ENCODE peak calls at places on chromosomes 7 and 10, in four cellular contexts. One of them, this sample, is unnamed. For H3K36me3, the result is how much of the 10 kb centered on the place peaks cover.

GRCh38 chr7:157645539-157645938 is 308.7 kb downstream of the DNAJB6 start:
- DNase-seq in heart left ventricle: no peak
- DNase-seq in ovary: no peak
- DNase-seq in endodermal cell: no peak
- DNase-seq in this sample: no peak

GRCh38 chr10:131689954-131690669 is 210.7 kb upstream of the PPP2R2D start:
- DNase-seq in heart left ventricle: no peak
- DNase-seq in ovary: no peak
- DNase-seq in endodermal cell: no peak
- DNase-seq in this sample: no peak

GRCh38 chr7:84492565-84493034 is 298.0 kb upstream of the SEMA3A start:
- DNase-seq in heart left ventricle: no peak
- DNase-seq in ovary: no peak
- DNase-seq in endodermal cell: no peak
- DNase-seq in this sample: no peak

GRCh38 chr7:36475371-36475770 is 85.7 kb downstream of the ANLN start:
- DNase-seq in heart left ventricle: no peak
- DNase-seq in ovary: no peak
- DNase-seq in endodermal cell: no peak
- DNase-seq in this sample: no peak

GRCh38 chr7:45072131-45073030 is 16.4 kb downstream of the NACAD start:
- DNase-seq in heart left ventricle: no peak
- DNase-seq in ovary: no peak
- DNase-seq in endodermal cell: no peak
- DNase-seq in this sample: peak

GRCh38 chr10:12769326-12770044 is 232.0 kb downstream of the CCDC3 start:
- DNase-seq in heart left ventricle: no peak
- DNase-seq in ovary: peak
- DNase-seq in endodermal cell: no peak
- DNase-seq in this sample: no peak

GRCh38 chr7:95546647-95547046 is 49.7 kb downstream of the PDK4 start:
- DNase-seq in heart left ventricle: no peak
- DNase-seq in ovary: no peak
- DNase-seq in endodermal cell: no peak
- DNase-seq in this sample: no peak

GRCh38 chr7:149869867-149870266 is 3.9 kb upstream of the ATP6V0E2 start:
- DNase-seq in heart left ventricle: peak
- DNase-seq in ovary: no peak
- DNase-seq in endodermal cell: peak
- DNase-seq in this sample: no peak

GRCh38 chr7:131029002-131029401 is 295.0 kb upstream of the KLF14 start:
- DNase-seq in heart left ventricle: no peak
- DNase-seq in ovary: no peak
- DNase-seq in endodermal cell: peak
- DNase-seq in this sample: no peak

GRCh38 chr7:131034166-131034881 is 293.4 kb upstream of the MKLN1 start:
- DNase-seq in heart left ventricle: no peak
- DNase-seq in ovary: no peak
- DNase-seq in endodermal cell: peak
- DNase-seq in this sample: no peak

GRCh38 chr7:131028293-131028692 is 294.3 kb upstream of the KLF14 start:
- DNase-seq in heart left ventricle: no peak
- DNase-seq in ovary: no peak
- DNase-seq in endodermal cell: peak
- DNase-seq in this sample: no peak

GRCh38 chr7:131035088-131035770 is 292.4 kb upstream of the MKLN1 start:
- DNase-seq in heart left ventricle: no peak
- DNase-seq in ovary: no peak
- DNase-seq in endodermal cell: peak
- DNase-seq in this sample: no peak

DNA sequence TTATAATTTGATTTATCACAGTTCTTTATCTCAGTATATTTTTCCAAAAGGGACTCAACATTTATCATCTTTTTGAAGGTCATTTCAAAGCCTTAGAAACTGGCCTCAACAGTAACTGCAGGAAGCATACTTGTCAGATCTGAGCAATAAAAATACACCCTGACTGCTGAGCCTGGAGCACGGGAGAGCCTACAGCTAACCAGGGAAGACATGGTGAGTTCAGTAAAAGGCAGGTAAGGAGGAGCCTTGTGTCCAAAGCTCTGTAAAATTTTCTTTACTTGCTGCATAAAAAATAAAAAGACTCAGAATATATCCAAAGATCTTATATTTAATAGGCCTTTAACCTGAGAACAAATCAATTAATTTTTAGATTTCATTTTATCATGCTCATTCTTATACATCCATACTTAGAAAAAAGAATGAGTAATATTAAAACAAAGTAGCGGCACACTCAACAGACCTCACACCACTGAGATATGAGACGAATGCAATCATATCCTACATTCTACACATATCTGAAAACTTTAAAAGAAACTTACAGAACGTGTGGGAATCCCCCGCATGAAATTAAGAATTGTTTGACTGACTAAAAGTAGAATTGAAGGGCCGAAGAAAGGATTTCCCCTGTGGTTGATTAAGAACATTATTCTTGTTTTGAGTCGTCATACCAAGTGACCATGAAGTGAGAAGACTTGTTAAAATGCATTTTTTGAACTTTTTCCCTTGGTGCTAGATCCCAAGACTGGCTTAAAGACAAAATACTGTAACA is 296.4 kb upstream of the MKLN1 start:
- DNase-seq in heart left ventricle: no peak
- DNase-seq in ovary: no peak
- DNase-seq in endodermal cell: no peak
- DNase-seq in this sample: no peak
- H3K4me3 ChIP-seq in heart left ventricle: no peak
- H3K4me3 ChIP-seq in ovary: no peak
- H3K4me3 ChIP-seq in endodermal cell: no peak
- H3K4me3 ChIP-seq in this sample: no peak

DNA sequence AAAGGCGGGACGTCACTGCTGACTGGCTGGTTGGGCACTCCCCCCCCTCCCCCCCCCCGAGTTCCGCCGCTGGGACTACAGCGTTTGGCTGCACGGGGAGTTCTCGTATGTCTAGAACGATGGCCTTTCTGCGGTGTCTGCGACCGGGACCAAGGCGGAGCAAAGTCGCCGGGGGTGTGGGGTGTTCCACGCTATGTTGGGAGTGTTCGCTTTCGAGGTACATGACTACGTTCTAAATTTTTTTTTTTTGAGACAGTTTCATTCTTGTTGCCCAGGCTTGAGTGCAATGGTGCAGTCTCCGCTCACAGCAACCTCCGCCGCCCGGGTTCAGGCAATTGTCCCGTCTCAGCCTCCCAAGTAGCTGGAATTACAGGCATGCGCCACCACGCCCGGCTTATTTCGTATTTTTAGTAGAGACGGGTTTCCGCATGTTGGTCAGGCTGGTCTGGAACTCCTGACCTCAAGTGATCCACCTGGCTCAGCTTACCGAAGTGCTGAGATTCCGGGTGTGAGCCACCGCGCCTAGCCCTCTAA is 573 bp upstream of the IDI1 start:
- DNase-seq in heart left ventricle: no peak
- DNase-seq in ovary: no peak
- DNase-seq in endodermal cell: no peak
- DNase-seq in this sample: no peak
- H3K36me3 ChIP-seq in heart left ventricle: under half
- H3K36me3 ChIP-seq in ovary: under half
- H3K36me3 ChIP-seq in endodermal cell: half or more
- H3K36me3 ChIP-seq in this sample: under half

DNA sequence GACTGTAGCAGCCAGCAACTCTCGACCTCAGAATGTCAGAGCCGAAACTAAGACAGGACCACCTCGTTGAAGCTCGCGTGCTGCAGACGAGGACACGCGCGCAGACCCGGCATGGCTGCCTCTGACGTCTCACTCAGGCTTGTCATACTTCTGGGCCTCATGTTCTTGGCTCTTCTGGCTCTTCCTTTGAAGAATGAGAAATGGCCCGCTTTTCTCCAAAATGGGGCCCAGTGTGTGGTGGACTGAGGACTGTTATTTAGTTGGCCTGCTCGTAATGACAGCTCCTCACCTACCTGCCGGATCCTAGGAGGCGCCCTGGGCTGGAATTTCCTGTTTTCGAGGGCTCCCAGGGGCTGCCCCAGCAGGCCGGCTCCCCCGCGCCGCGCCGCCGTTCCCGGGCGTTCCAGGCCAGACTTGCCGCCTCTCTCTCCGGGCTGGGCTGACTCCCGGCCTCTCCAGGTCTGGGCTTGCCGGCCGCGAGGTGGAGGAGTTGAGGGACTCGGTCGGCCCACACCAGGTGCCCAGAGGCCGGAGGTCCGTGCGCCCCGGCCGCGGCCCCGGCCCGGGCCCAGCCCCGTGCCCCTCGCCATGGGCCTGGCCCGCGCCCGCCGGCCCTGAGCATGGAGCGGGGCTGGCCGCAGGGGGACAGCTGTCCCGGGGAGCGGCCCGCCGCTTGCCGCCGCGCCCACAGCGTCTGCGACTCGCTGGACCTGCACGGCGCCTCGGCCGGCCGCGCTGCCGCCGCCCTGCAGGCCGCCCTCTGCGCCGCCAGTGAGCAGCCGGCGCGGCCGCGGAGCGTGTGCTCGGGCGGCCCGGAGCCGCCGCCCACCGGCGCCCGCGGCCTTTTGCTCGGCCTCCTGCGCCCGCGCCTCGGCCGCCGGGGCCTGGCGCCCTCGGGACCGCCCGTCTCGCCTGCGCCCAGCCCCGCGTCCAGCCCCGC is 28.1 kb downstream of the AGAP3 start:
- DNase-seq in heart left ventricle: no peak
- DNase-seq in ovary: no peak
- DNase-seq in endodermal cell: peak
- DNase-seq in this sample: peak
- H3K4me3 ChIP-seq in heart left ventricle: peak
- H3K4me3 ChIP-seq in ovary: no peak
- H3K4me3 ChIP-seq in endodermal cell: peak
- H3K4me3 ChIP-seq in this sample: peak

GRCh38 chr7:100685049-100685605 is 8.9 kb downstream of the GIGYF1 start:
- DNase-seq in heart left ventricle: no peak
- DNase-seq in ovary: no peak
- DNase-seq in endodermal cell: no peak
- DNase-seq in this sample: peak
- H3K36me3 ChIP-seq in heart left ventricle: half or more
- H3K36me3 ChIP-seq in ovary: under half
- H3K36me3 ChIP-seq in endodermal cell: half or more
- H3K36me3 ChIP-seq in this sample: under half

DNA sequence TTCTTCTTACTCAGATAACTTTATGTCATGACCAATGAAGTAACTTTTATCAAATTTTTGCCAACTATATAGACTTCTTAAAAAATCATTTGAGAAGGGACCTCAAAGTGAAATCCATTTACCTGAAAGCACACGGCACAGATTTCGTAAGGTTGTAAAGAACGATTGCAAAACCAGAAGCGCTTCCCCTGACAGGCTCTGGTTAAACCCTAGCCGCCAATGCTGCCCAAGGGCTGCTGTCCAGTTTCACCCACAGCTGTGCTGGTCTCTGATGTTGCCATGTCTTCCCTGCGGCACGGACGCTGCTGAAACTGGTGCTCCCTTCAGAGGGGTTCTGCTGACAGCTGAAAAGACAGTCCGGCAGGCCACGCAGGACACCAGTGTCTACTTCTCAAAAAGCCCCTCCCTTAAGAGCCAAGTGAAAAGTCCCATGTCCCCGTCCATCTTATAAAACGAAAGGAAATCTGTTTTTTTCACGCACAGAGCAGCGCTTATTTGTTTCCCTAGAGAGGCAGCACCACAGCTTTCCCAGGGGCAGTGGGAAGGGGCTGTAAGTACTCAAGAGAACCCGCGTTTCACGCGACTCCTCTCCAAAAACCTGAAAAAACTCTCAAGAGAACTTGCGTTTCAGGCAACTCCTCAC is 32.5 kb downstream of the GNA12 start:
- DNase-seq in heart left ventricle: no peak
- DNase-seq in ovary: peak
- DNase-seq in endodermal cell: peak
- DNase-seq in this sample: no peak
- H3K4me3 ChIP-seq in heart left ventricle: peak
- H3K4me3 ChIP-seq in ovary: peak
- H3K4me3 ChIP-seq in endodermal cell: no peak
- H3K4me3 ChIP-seq in this sample: no peak

GRCh38 chr7:70726951-70727378 is 405.0 kb upstream of the GALNT17 start:
- DNase-seq in heart left ventricle: no peak
- DNase-seq in ovary: no peak
- DNase-seq in endodermal cell: no peak
- DNase-seq in this sample: no peak

GRCh38 chr7:70727861-70728260 is 404.1 kb upstream of the GALNT17 start:
- DNase-seq in heart left ventricle: no peak
- DNase-seq in ovary: no peak
- DNase-seq in endodermal cell: no peak
- DNase-seq in this sample: no peak

GRCh38 chr7:70733115-70733514 is 398.8 kb upstream of the GALNT17 start:
- DNase-seq in heart left ventricle: no peak
- DNase-seq in ovary: no peak
- DNase-seq in endodermal cell: no peak
- DNase-seq in this sample: no peak

GRCh38 chr7:70728873-70729552 is 402.9 kb upstream of the GALNT17 start:
- DNase-seq in heart left ventricle: no peak
- DNase-seq in ovary: no peak
- DNase-seq in endodermal cell: peak
- DNase-seq in this sample: peak

DNA sequence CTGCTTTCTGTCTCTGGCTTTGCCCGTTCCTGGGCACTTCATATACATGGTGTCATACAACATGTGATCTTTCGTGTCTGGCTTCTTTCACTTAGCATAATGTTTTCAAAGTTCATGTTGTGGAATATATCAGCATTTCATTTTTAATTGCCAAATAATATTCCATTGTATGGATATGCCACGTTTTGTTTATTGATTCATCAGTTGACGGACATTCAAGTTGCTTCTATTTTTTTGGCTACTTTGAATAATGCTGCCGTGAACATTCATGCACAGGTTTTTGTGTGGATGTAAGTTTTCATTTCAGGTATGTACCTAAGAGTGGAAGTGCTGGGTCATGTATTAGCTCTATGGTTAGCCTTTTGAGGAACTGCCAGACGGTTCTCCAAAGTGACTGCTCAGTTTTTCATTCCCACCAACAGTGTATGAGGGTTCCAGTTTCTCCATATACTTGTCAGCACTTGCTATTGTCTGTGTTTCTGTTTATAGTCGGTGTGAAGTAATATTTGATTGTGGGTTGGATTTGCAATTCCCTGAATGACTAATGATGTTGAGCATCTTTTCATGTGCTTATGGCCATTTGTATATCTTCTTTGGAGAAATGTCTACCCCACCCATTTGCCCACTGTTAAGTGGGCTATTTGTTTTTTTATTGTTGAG is 401.4 kb upstream of the GALNT17 start:
- DNase-seq in heart left ventricle: no peak
- DNase-seq in ovary: no peak
- DNase-seq in endodermal cell: no peak
- DNase-seq in this sample: no peak
- H3K36me3 ChIP-seq in heart left ventricle: under half
- H3K36me3 ChIP-seq in ovary: under half
- H3K36me3 ChIP-seq in endodermal cell: under half
- H3K36me3 ChIP-seq in this sample: under half

This sample was measured in H7.